ENCODE peak calls at places on chromosomes 12 and 14, in five cellular contexts. D, U, G, V and A are unnamed samples.

GRCh38 chr14:69475194-69475818 is 9.2 kb upstream of the PLEKHD1 start:
- DNase-seq in V (no peak), D (peak; percentile 4), U (no peak), G (peak; percentile 32), A (no peak)

GRCh38 chr14:98647754-98648153 is 624.2 kb downstream of the BCL11B start:
- DNase-seq in V (no peak), G (no peak), U (no peak), D (no peak), A (no peak)

GRCh38 chr12:56387152-56387551 is 24.5 kb upstream of the APOF start:
- DNase-seq in D (no peak), V (peak; percentile 48), U (no peak), G (no peak), A (peak; percentile 61)

GRCh38 chr12:106249411-106250135 is 1.8 kb upstream of the CKAP4 start:
- DNase-seq in D (no peak), G (no peak), V (no peak), U (no peak), A (no peak)

GRCh38 chr12:126093911-126094310 is 1028.7 kb downstream of the AACS start:
- DNase-seq in V (no peak), U (no peak), G (no peak), D (no peak), A (peak; percentile 0)

GRCh38 chr12:65004270-65004669 is 116.8 kb downstream of the WIF1 start:
- DNase-seq in U (no peak), G (peak; percentile 34), V (peak; percentile 4), D (no peak), A (no peak)

GRCh38 chr14:77985235-77985634 is 184.9 kb upstream of the NRXN3 start:
- DNase-seq in D (peak; percentile 11), G (peak; percentile 16), V (no peak), U (no peak), A (no peak)

GRCh38 chr12:89370411-89370810 is 18.1 kb upstream of the DUSP6 start:
- DNase-seq in D (no peak), U (no peak), G (no peak), V (no peak), A (no peak)

GRCh38 chr14:22200977-22201605 is 387.9 kb downstream of the DAD1 start:
- DNase-seq in V (peak; percentile 40), G (no peak), D (peak; percentile 3), U (no peak), A (peak; percentile 71)

GRCh38 chr12:851343-851742 is 98.2 kb downstream of the RAD52 start:
- DNase-seq in G (no peak), V (peak; percentile 62), U (no peak), D (no peak), A (peak; percentile 72)

GRCh38 chr14:95265106-95266094 is 54.3 kb downstream of the CLMN start:
- DNase-seq in D (peak; percentile 4), U (peak; percentile 68), G (peak; percentile 96), V (peak; percentile 94), A (peak; percentile 74)

GRCh38 chr12:49276304-49277290 is 11.7 kb downstream of the TUBA1C start:
- DNase-seq in G (no peak), U (no peak), D (no peak), V (no peak), A (no peak)

GRCh38 chr12:26275313-26276257 is 80.2 kb downstream of the SSPN start:
- DNase-seq in G (no peak), D (no peak), U (no peak), V (peak; percentile 53), A (no peak)

GRCh38 chr12:11460343-11461023 is 65.1 kb upstream of the PRB2 start:
- DNase-seq in U (no peak), G (no peak), D (no peak), V (no peak), A (peak; percentile 0)

GRCh38 chr12:51905507-51906438 is 1.5 kb upstream of the ACVRL1 start:
- DNase-seq in G (no peak), V (peak; percentile 91), U (peak; percentile 76), D (no peak), A (no peak)

GRCh38 chr12:90174198-90174510 is 465.5 kb upstream of the ATP2B1 start:
- DNase-seq in D (no peak), V (no peak), G (peak; percentile 9), U (no peak), A (peak; percentile 8)

GRCh38 chr12:48489012-48489411 is 6.7 kb downstream of the C12orf54 start:
- DNase-seq in U (no peak), V (peak; percentile 5), D (no peak), G (no peak), A (peak; percentile 2)

GRCh38 chr12:20109667-20110066 is 258.7 kb upstream of the PDE3A start:
- DNase-seq in V (no peak), G (no peak), U (no peak), D (no peak), A (no peak)

GRCh38 chr14:60777856-60778578 is 43.5 kb downstream of the MNAT1 start:
- DNase-seq in U (no peak), D (no peak), G (no peak), V (peak; percentile 94), A (peak; percentile 83)

GRCh38 chr12:25806271-25806670 is 152.2 kb upstream of the RASSF8 start:
- DNase-seq in D (no peak), U (no peak), G (no peak), V (no peak), A (no peak)

GRCh38 chr12:26402648-26403047 is 207.3 kb downstream of the SSPN start:
- DNase-seq in U (peak; percentile 31), G (peak; percentile 46), D (no peak), V (no peak), A (no peak)

GRCh38 chr14:34665785-34666425 is 36.0 kb upstream of the SNX6 start:
- DNase-seq in V (peak; percentile 93), U (no peak), G (no peak), D (no peak), A (peak; percentile 84)

GRCh38 chr14:94531187-94531586 is 21.9 kb upstream of the SERPINA12 start:
- DNase-seq in U (no peak), D (no peak), V (no peak), G (no peak), A (no peak)